ENCODE peak calls at places on chromosomes 7 and 10, in nine cellular contexts. J is heart left ventricle, Y is SJSA1, Q is neural progenitor cell, S is HepG2, L is tibial artery, G is colonic mucosa, A is IMR-90, M is right cardiac atrium. F is an unnamed sample.

GRCh38 chr10:127875916-127876315 is 16.8 kb downstream of the CLRN3 start:
- DNase-seq in J (no peak), Y (no peak), Q (no peak), S (no peak), L (no peak), G (peak; percentile 0), A (no peak), M (no peak), F (no peak)

GRCh38 chr7:39987641-39988347 is 37.7 kb downstream of the CDK13 start:
- DNase-seq in J (no peak), Y (no peak), Q (no peak), S (no peak), L (no peak), G (no peak), A (no peak), M (no peak), F (no peak)

GRCh38 chr10:79184141-79184625 is 115.4 kb downstream of the ZMIZ1 start:
- DNase-seq in J (no peak), Y (peak; percentile 98), Q (no peak), S (peak; percentile 77), L (no peak), G (peak; percentile 59), A (peak; percentile 84), M (no peak), F (no peak)

GRCh38 chr7:157155959-157156358 is 17.2 kb downstream of the UBE3C start:
- DNase-seq in J (no peak), Y (no peak), Q (no peak), S (no peak), L (no peak), G (no peak), A (no peak), M (no peak), F (no peak)

GRCh38 chr10:3192856-3193635 is 20.5 kb upstream of the PITRM1 start:
- DNase-seq in J (no peak), Y (peak; percentile 81), Q (peak; percentile 64), S (peak; percentile 29), L (peak; percentile 58), G (peak; percentile 74), A (peak; percentile 73), M (no peak), F (no peak)

GRCh38 chr10:16770646-16771045 is 46.6 kb downstream of the RSU1 start:
- DNase-seq in J (no peak), Y (no peak), Q (no peak), S (no peak), L (no peak), G (no peak), A (no peak), M (no peak), F (no peak)

GRCh38 chr7:155998328-155998691 is 186.0 kb upstream of the SHH start:
- DNase-seq in J (no peak), Y (peak; percentile 39), Q (no peak), S (no peak), L (no peak), G (no peak), A (no peak), M (peak; percentile 40), F (no peak)

GRCh38 chr7:2085804-2086203 is 146.9 kb downstream of the MAD1L1 start:
- DNase-seq in J (no peak), Y (no peak), Q (no peak), S (no peak), L (no peak), G (no peak), A (no peak), M (no peak), F (no peak)

GRCh38 chr7:141659501-141659900 is 42.5 kb downstream of the DENND11 start:
- DNase-seq in J (no peak), Y (no peak), Q (no peak), S (no peak), L (no peak), G (no peak), A (no peak), M (no peak), F (no peak)

GRCh38 chr10:76285012-76285411 is 853.6 kb downstream of the LRMDA start:
- DNase-seq in J (no peak), Y (no peak), Q (no peak), S (peak; percentile 6), L (no peak), G (no peak), A (peak; percentile 88), M (no peak), F (no peak)

GRCh38 chr10:132881186-132881920 is 61.0 kb downstream of the CFAP46 start:
- DNase-seq in J (peak; percentile 44), Y (no peak), Q (no peak), S (no peak), L (peak; percentile 8), G (no peak), A (no peak), M (no peak), F (no peak)

GRCh38 chr7:41869091-41869490 is 166.2 kb upstream of the INHBA start:
- DNase-seq in J (no peak), Y (no peak), Q (no peak), S (no peak), L (no peak), G (no peak), A (peak; percentile 84), M (no peak), F (no peak)

GRCh38 chr7:19404912-19405329 is 259.7 kb upstream of the FERD3L start:
- DNase-seq in J (no peak), Y (peak; percentile 93), Q (peak; percentile 2), S (no peak), L (no peak), G (no peak), A (peak; percentile 99), M (no peak), F (no peak)

GRCh38 chr10:71725998-71726672 is 6.6 kb upstream of the C10orf105 start:
- DNase-seq in J (no peak), Y (peak; percentile 64), Q (peak; percentile 61), S (peak; percentile 46), L (no peak), G (peak; percentile 62), A (peak; percentile 39), M (no peak), F (no peak)

GRCh38 chr7:37382546-37383088 is 66.0 kb downstream of the ELMO1 start:
- DNase-seq in J (no peak), Y (no peak), Q (no peak), S (no peak), L (no peak), G (no peak), A (no peak), M (no peak), F (no peak)

GRCh38 chr10:130358981-130359650 is 222.9 kb downstream of the GLRX3 start:
- DNase-seq in J (no peak), Y (no peak), Q (no peak), S (no peak), L (no peak), G (no peak), A (no peak), M (no peak), F (no peak)

GRCh38 chr7:135200824-135201331 is 10.4 kb downstream of the WDR91 start:
- DNase-seq in J (no peak), Y (no peak), Q (no peak), S (no peak), L (no peak), G (no peak), A (no peak), M (no peak), F (no peak)

GRCh38 chr10:103276941-103277712 is at the start of gene INA:
- DNase-seq in J (no peak), Y (no peak), Q (peak; percentile 94), S (no peak), L (no peak), G (no peak), A (peak; percentile 61), M (no peak), F (peak; percentile 92)

GRCh38 chr10:44292390-44293002 is 92.4 kb downstream of the CXCL12 start:
- DNase-seq in J (no peak), Y (no peak), Q (peak; percentile 52), S (no peak), L (no peak), G (no peak), A (no peak), M (peak; percentile 55), F (no peak)

GRCh38 chr10:20429742-20430141 is 467.4 kb downstream of the NEBL start:
- DNase-seq in J (no peak), Y (no peak), Q (no peak), S (no peak), L (no peak), G (no peak), A (no peak), M (no peak), F (no peak)

GRCh38 chr10:58282615-58283014 is 13.7 kb downstream of the CISD1 start:
- DNase-seq in J (no peak), Y (no peak), Q (no peak), S (no peak), L (no peak), G (no peak), A (no peak), M (no peak), F (no peak)

GRCh38 chr7:123792547-123792946 is 43.7 kb upstream of the WASL start:
- DNase-seq in J (no peak), Y (no peak), Q (no peak), S (no peak), L (no peak), G (no peak), A (no peak), M (no peak), F (no peak)

GRCh38 chr10:132562916-132563456 is 25.4 kb downstream of the INPP5A start:
- DNase-seq in J (no peak), Y (no peak), Q (no peak), S (no peak), L (no peak), G (no peak), A (no peak), M (no peak), F (no peak)

GRCh38 chr10:89275383-89275782 is 23.8 kb upstream of the LIPA start:
- DNase-seq in J (no peak), Y (no peak), Q (no peak), S (no peak), L (peak; percentile 47), G (no peak), A (no peak), M (no peak), F (no peak)
- H3K27ac ChIP-seq in J (no peak overlapping the region), Y (no peak overlapping the region), Q (no peak overlapping the region), S (no peak overlapping the region), L (peak overlapping the region; percentile 14), G (no peak overlapping the region), A (no peak overlapping the region), M (no peak overlapping the region), F (no peak overlapping the region)

GRCh38 chr10:119450606-119451304 is 91.8 kb downstream of the RGS10 start:
- DNase-seq in J (peak; percentile 52), Y (no peak), Q (no peak), S (no peak), L (no peak), G (no peak), A (peak; percentile 21), M (no peak), F (no peak)
- H3K27ac ChIP-seq in J (no peak overlapping the region), Y (peak overlapping the region; percentile 89), Q (no peak overlapping the region), S (no peak overlapping the region), L (peak overlapping the region; percentile 87), G (no peak overlapping the region), A (no peak overlapping the region), M (no peak overlapping the region), F (no peak overlapping the region)

GRCh38 chr7:30471205-30471604 is 7.4 kb downstream of the NOD1 start:
- DNase-seq in J (no peak), Y (peak; percentile 27), Q (no peak), S (no peak), L (no peak), G (no peak), A (no peak), M (no peak), F (no peak)
- H3K27ac ChIP-seq in J (peak overlapping the region; percentile 72), Y (no peak overlapping the region), Q (no peak overlapping the region), S (no peak overlapping the region), L (peak overlapping the region; percentile 79), G (peak overlapping the region; percentile 41), A (peak overlapping the region; percentile 55), M (peak overlapping the region; percentile 87), F (peak overlapping the region; percentile 89)

GRCh38 chr7:22859676-22860290 is 37.1 kb upstream of the TOMM7 start:
- DNase-seq in J (no peak), Y (no peak), Q (no peak), S (peak; percentile 30), L (no peak), G (no peak), A (no peak), M (no peak), F (no peak)
- H3K27ac ChIP-seq in J (peak overlapping the region; percentile 29), Y (peak overlapping the region; percentile 97), Q (no peak overlapping the region), S (peak overlapping the region; percentile 7), L (peak overlapping the region; percentile 42), G (no peak overlapping the region), A (peak overlapping the region; percentile 62), M (no peak overlapping the region), F (peak overlapping the region; percentile 55)

F was measured in WERI-Rb-1.